ENCODE peak calls at places on chromosome 14, in ten cellular contexts. W is cardiac fibroblast, A is fibroblast of pulmonary artery, O is AG04450, N is foreskin fibroblast, F is IMR-90, Z is BJ, R is esophagus squamous epithelium, H is body of pancreas, M is uterus. B is an unnamed sample.
A peak's percentile ranks its signal among the peaks of the same experiment; 100 is the strongest.

GRCh38 chr14:71651228-71651627 is 281.0 kb upstream of the RGS6 start:
- DNase-seq in W (peak; percentile 95), A (peak; percentile 95), O (peak; percentile 72), N (peak; percentile 86), F (peak; percentile 95), Z (peak; percentile 92), R (no peak), H (no peak), M (no peak), B (no peak)

GRCh38 chr14:105299654-105300541 is 903 bp downstream of the BRF1 start:
- DNase-seq in W (peak; percentile 38), A (no peak), O (no peak), N (peak; percentile 33), F (no peak), Z (no peak), R (no peak), H (no peak), M (no peak), B (no peak)

GRCh38 chr14:103542545-103543088 is 13.6 kb downstream of the TRMT61A start:
- DNase-seq in W (no peak), A (no peak), O (no peak), N (peak; percentile 75), F (no peak), Z (no peak), R (no peak), H (no peak), M (no peak), B (no peak)

GRCh38 chr14:75521415-75522199 is 662 bp upstream of the BATF start:
- DNase-seq in W (no peak), A (no peak), O (no peak), N (no peak), F (no peak), Z (no peak), R (no peak), H (no peak), M (no peak), B (no peak)

GRCh38 chr14:102530828-102531478 is 21.4 kb upstream of the ANKRD9 start:
- DNase-seq in W (no peak), A (no peak), O (no peak), N (peak; percentile 43), F (no peak), Z (no peak), R (no peak), H (no peak), M (no peak), B (no peak)

GRCh38 chr14:59490756-59491155 is 6.4 kb downstream of the JKAMP start:
- DNase-seq in W (peak; percentile 15), A (no peak), O (no peak), N (no peak), F (no peak), Z (no peak), R (no peak), H (no peak), M (no peak), B (no peak)

GRCh38 chr14:61308198-61308597 is 13.2 kb upstream of the PRKCH start:
- DNase-seq in W (peak; percentile 27), A (peak; percentile 34), O (no peak), N (no peak), F (no peak), Z (no peak), R (no peak), H (no peak), M (no peak), B (no peak)

GRCh38 chr14:71166434-71166833 is 259.2 kb downstream of the PCNX1 start:
- DNase-seq in W (peak; percentile 81), A (peak; percentile 93), O (peak; percentile 21), N (peak; percentile 79), F (peak; percentile 85), Z (no peak), R (no peak), H (no peak), M (no peak), B (no peak)

GRCh38 chr14:44955528-44955927 is 6.2 kb downstream of the KLHL28 start:
- DNase-seq in W (no peak), A (no peak), O (no peak), N (no peak), F (no peak), Z (no peak), R (no peak), H (no peak), M (no peak), B (no peak)

GRCh38 chr14:43900173-43900655 is 606.9 kb downstream of the FSCB start:
- DNase-seq in W (no peak), A (no peak), O (no peak), N (no peak), F (no peak), Z (no peak), R (no peak), H (no peak), M (no peak), B (no peak)

GRCh38 chr14:60922050-60922449 is 58.8 kb downstream of the TRMT5 start:
- DNase-seq in W (peak; percentile 60), A (peak; percentile 30), O (no peak), N (peak; percentile 48), F (peak; percentile 62), Z (no peak), R (no peak), H (no peak), M (no peak), B (no peak)

GRCh38 chr14:95265106-95266094 is 54.3 kb downstream of the CLMN start:
- DNase-seq in W (peak; percentile 99), A (peak; percentile 97), O (peak; percentile 59), N (peak; percentile 89), F (peak; percentile 93), Z (peak; percentile 37), R (no peak), H (peak; percentile 79), M (peak; percentile 31), B (no peak)

GRCh38 chr14:104805326-104805678 is 4.4 kb downstream of the ZBTB42 start:
- DNase-seq in W (peak; percentile 87), A (peak; percentile 88), O (peak; percentile 65), N (peak; percentile 93), F (peak; percentile 89), Z (no peak), R (no peak), H (peak; percentile 61), M (no peak), B (no peak)

GRCh38 chr14:69183735-69184134 is 7.6 kb upstream of the EXD2 start:
- DNase-seq in W (peak; percentile 15), A (peak; percentile 12), O (no peak), N (peak; percentile 25), F (peak; percentile 28), Z (no peak), R (no peak), H (no peak), M (no peak), B (no peak)

GRCh38 chr14:96086032-96086431 is 46.9 kb downstream of the C14orf132 start:
- DNase-seq in W (peak; percentile 59), A (peak; percentile 53), O (peak; percentile 34), N (peak; percentile 96), F (peak; percentile 86), Z (no peak), R (no peak), H (no peak), M (no peak), B (no peak)

GRCh38 chr14:93033039-93033982 is 82.4 kb downstream of the ITPK1 start:
- DNase-seq in W (no peak), A (no peak), O (no peak), N (no peak), F (no peak), Z (no peak), R (no peak), H (no peak), M (no peak), B (no peak)

GRCh38 chr14:50260511-50260910 is 29.1 kb upstream of the SOS2 start:
- DNase-seq in W (peak; percentile 63), A (peak; percentile 68), O (peak; percentile 15), N (peak; percentile 72), F (peak; percentile 52), Z (no peak), R (no peak), H (no peak), M (no peak), B (no peak)
- TF ChIP-seq CTCF in W (peak; percentile 59), A (peak; percentile 70), O (peak; percentile 69), N (peak; percentile 55), F (peak; percentile 57), Z (peak; percentile 64), R (peak; percentile 31), H (peak; percentile 44), M (peak; percentile 19), B (peak; percentile 54)

DNA sequence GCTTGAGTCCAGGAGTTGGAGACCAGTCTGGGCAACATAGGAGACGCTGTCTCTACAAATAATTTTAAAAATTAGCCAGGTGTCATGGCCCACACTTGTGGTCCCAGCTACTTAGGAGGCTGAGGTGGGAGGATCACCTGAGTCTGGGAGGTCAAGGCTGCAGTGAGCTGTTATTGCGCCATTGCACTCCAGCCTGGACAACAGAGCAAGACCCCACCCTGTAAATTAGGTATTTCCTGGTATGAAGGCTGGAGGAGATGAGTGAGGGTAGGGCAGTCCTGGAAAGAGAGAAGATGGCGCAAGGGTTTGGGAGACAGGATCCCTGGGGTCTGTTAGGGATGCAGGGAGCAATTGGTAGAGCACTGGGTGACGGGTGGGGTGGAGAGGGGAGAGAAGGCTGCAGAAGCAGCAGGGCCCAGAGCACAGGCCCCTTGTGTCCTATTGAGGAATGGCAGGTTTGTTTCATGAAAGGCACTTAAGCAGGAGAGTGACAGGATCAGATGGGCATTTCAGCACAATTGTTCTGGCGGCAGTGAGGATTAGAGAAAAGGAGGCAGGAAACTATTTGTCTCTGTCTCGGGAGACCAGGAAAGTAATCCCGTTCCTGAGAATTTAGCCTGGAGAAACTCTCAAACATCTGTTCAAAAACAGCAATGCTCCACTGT is 47.2 kb upstream of the KTN1 start:
- DNase-seq in W (no peak), A (no peak), O (no peak), N (no peak), F (no peak), Z (no peak), R (no peak), H (no peak), M (no peak), B (no peak)
- H3K4me3 ChIP-seq in W (no peak overlapping the region), A (no peak overlapping the region), O (no peak overlapping the region), N (no peak overlapping the region), F (no peak overlapping the region), Z (no peak overlapping the region), R (no peak overlapping the region), H (no peak overlapping the region), M (no peak overlapping the region), B (no peak overlapping the region)

DNA sequence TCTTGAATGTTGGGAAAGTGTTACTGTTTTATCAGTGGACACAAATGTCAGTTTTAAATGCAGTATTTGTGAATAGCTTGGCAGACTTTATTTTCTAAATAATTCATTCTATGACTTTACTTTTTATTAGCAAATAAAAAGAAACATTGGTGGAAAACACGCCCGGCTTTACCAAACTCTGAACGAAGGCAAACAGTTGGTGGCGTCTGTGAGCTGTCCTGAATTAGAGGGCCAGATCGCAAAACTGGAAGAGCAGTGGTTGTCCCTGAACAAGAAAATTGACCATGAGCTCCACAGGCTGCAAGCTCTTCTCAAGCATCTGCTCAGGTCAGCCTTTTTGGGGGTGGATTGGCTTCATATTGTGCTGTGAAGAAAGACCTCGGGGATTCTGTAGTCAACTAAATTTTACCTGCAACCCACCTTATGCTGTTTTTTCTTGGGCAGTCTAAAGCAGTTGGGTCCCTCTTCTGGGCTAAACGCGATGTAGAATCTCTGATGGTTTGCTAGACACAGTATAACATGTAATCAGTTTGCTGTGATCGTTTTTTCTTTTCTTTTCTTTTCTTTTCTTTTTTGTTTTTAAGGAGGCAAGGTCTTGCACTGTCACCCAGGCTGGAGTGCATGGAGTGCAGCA is 156.4 kb downstream of the ESR2 start:
- DNase-seq in W (peak; percentile 50), A (peak; percentile 29), O (no peak), N (peak; percentile 26), F (peak; percentile 8), Z (no peak), R (no peak), H (peak; percentile 43), M (no peak), B (no peak)
- TF ChIP-seq CTCF in W (peak; percentile 34), A (peak; percentile 26), O (peak; percentile 44), N (no peak), F (peak; percentile 35), Z (no peak), R (no peak), H (peak; percentile 66), M (no peak), B (no peak)

GRCh38 chr14:99265571-99265970 is 6.4 kb downstream of the BCL11B start:
- DNase-seq in W (no peak), A (no peak), O (no peak), N (no peak), F (no peak), Z (no peak), R (no peak), H (no peak), M (no peak), B (no peak)
- H3K4me3 ChIP-seq in W (no peak overlapping the region), A (no peak overlapping the region), O (no peak overlapping the region), N (no peak overlapping the region), F (no peak overlapping the region), Z (no peak overlapping the region), R (no peak overlapping the region), H (no peak overlapping the region), M (no peak overlapping the region), B (peak overlapping the region; percentile 87)